ENCODE peak calls at places on chromosomes 7 and 10, in six cellular contexts. One of them, this sample, is unnamed.

GRCh38 chr7:114368492-114368891 is 46.1 kb upstream of the FOXP2 start:
- DNase-seq in neural crest cell: no peak
- DNase-seq in HT1080: no peak
- DNase-seq in fibroblast of the aortic adventitia: no peak
- DNase-seq in esophagus squamous epithelium: no peak
- DNase-seq in HTR-8/SVneo: no peak
- DNase-seq in this sample: no peak

GRCh38 chr7:158587425-158588084 is at the start of gene PTPRN2:
- DNase-seq in HT1080: no peak
- DNase-seq in esophagus squamous epithelium: no peak
- DNase-seq in HTR-8/SVneo: peak
- DNase-seq in neural crest cell: peak
- DNase-seq in fibroblast of the aortic adventitia: peak
- DNase-seq in this sample: no peak

GRCh38 chr7:91420606-91421390 is 156.6 kb downstream of the FZD1 start:
- DNase-seq in HT1080: no peak
- DNase-seq in esophagus squamous epithelium: no peak
- DNase-seq in HTR-8/SVneo: no peak
- DNase-seq in neural crest cell: no peak
- DNase-seq in fibroblast of the aortic adventitia: no peak
- DNase-seq in this sample: no peak

GRCh38 chr7:120114626-120115025 is 158.3 kb upstream of the KCND2 start:
- DNase-seq in neural crest cell: no peak
- DNase-seq in HTR-8/SVneo: no peak
- DNase-seq in esophagus squamous epithelium: no peak
- DNase-seq in fibroblast of the aortic adventitia: no peak
- DNase-seq in HT1080: no peak
- DNase-seq in this sample: no peak

GRCh38 chr7:157674715-157675426 is 338.1 kb downstream of the DNAJB6 start:
- DNase-seq in neural crest cell: no peak
- DNase-seq in esophagus squamous epithelium: no peak
- DNase-seq in HTR-8/SVneo: no peak
- DNase-seq in fibroblast of the aortic adventitia: no peak
- DNase-seq in HT1080: no peak
- DNase-seq in this sample: no peak

GRCh38 chr10:26939290-26939956 is 78.7 kb upstream of the ABI1 start:
- DNase-seq in HTR-8/SVneo: no peak
- DNase-seq in esophagus squamous epithelium: no peak
- DNase-seq in neural crest cell: no peak
- DNase-seq in fibroblast of the aortic adventitia: no peak
- DNase-seq in HT1080: no peak
- DNase-seq in this sample: no peak

GRCh38 chr7:159211540-159212182 is 67.0 kb upstream of the VIPR2 start:
- DNase-seq in esophagus squamous epithelium: no peak
- DNase-seq in HT1080: no peak
- DNase-seq in HTR-8/SVneo: no peak
- DNase-seq in fibroblast of the aortic adventitia: no peak
- DNase-seq in neural crest cell: no peak
- DNase-seq in this sample: no peak

GRCh38 chr10:76055963-76056362 is 624.5 kb downstream of the LRMDA start:
- DNase-seq in neural crest cell: no peak
- DNase-seq in fibroblast of the aortic adventitia: no peak
- DNase-seq in HT1080: no peak
- DNase-seq in HTR-8/SVneo: no peak
- DNase-seq in esophagus squamous epithelium: no peak
- DNase-seq in this sample: no peak

GRCh38 chr10:16832351-16833080 is 15.3 kb upstream of the RSU1 start:
- DNase-seq in HTR-8/SVneo: no peak
- DNase-seq in fibroblast of the aortic adventitia: peak
- DNase-seq in HT1080: peak
- DNase-seq in neural crest cell: no peak
- DNase-seq in esophagus squamous epithelium: no peak
- DNase-seq in this sample: no peak

GRCh38 chr7:116790025-116790424 is 72.4 kb upstream of the CAPZA2 start:
- DNase-seq in fibroblast of the aortic adventitia: no peak
- DNase-seq in HTR-8/SVneo: no peak
- DNase-seq in HT1080: no peak
- DNase-seq in esophagus squamous epithelium: no peak
- DNase-seq in neural crest cell: no peak
- DNase-seq in this sample: no peak

GRCh38 chr7:75642810-75643486 is 95.8 kb downstream of the HIP1 start:
- DNase-seq in HTR-8/SVneo: no peak
- DNase-seq in neural crest cell: peak
- DNase-seq in esophagus squamous epithelium: no peak
- DNase-seq in fibroblast of the aortic adventitia: peak
- DNase-seq in HT1080: peak
- DNase-seq in this sample: no peak

GRCh38 chr7:8214162-8214897 is 47.6 kb downstream of the ICA1 start:
- DNase-seq in neural crest cell: no peak
- DNase-seq in esophagus squamous epithelium: no peak
- DNase-seq in HTR-8/SVneo: no peak
- DNase-seq in HT1080: peak
- DNase-seq in fibroblast of the aortic adventitia: peak
- DNase-seq in this sample: no peak

GRCh38 chr7:128318696-128319095 is 25.0 kb downstream of the RBM28 start:
- DNase-seq in HTR-8/SVneo: no peak
- DNase-seq in HT1080: no peak
- DNase-seq in neural crest cell: no peak
- DNase-seq in esophagus squamous epithelium: no peak
- DNase-seq in fibroblast of the aortic adventitia: no peak
- DNase-seq in this sample: no peak

GRCh38 chr10:113470372-113471240 is 82.2 kb upstream of the HABP2 start:
- DNase-seq in HTR-8/SVneo: no peak
- DNase-seq in HT1080: no peak
- DNase-seq in fibroblast of the aortic adventitia: no peak
- DNase-seq in neural crest cell: no peak
- DNase-seq in esophagus squamous epithelium: no peak
- DNase-seq in this sample: no peak

GRCh38 chr10:83332695-83333094 is 806.6 kb upstream of the GHITM start:
- DNase-seq in neural crest cell: no peak
- DNase-seq in esophagus squamous epithelium: no peak
- DNase-seq in HT1080: peak
- DNase-seq in HTR-8/SVneo: no peak
- DNase-seq in fibroblast of the aortic adventitia: no peak
- DNase-seq in this sample: no peak

GRCh38 chr7:6600093-6600492 is 10.3 kb downstream of the INTS15 start:
- DNase-seq in HT1080: no peak
- DNase-seq in HTR-8/SVneo: no peak
- DNase-seq in esophagus squamous epithelium: no peak
- DNase-seq in neural crest cell: no peak
- DNase-seq in fibroblast of the aortic adventitia: no peak
- DNase-seq in this sample: no peak

GRCh38 chr7:33819658-33820057 is 85.7 kb upstream of the BMPER start:
- DNase-seq in esophagus squamous epithelium: no peak
- DNase-seq in fibroblast of the aortic adventitia: no peak
- DNase-seq in neural crest cell: no peak
- DNase-seq in HT1080: no peak
- DNase-seq in HTR-8/SVneo: no peak
- DNase-seq in this sample: no peak

GRCh38 chr10:12165992-12166775 is 29.5 kb downstream of the NUDT5 start:
- DNase-seq in neural crest cell: no peak
- DNase-seq in fibroblast of the aortic adventitia: no peak
- DNase-seq in HT1080: no peak
- DNase-seq in esophagus squamous epithelium: no peak
- DNase-seq in HTR-8/SVneo: no peak
- DNase-seq in this sample: no peak

GRCh38 chr10:132411561-132412253 is 14.7 kb downstream of the PWWP2B start:
- DNase-seq in HTR-8/SVneo: no peak
- DNase-seq in neural crest cell: no peak
- DNase-seq in esophagus squamous epithelium: no peak
- DNase-seq in fibroblast of the aortic adventitia: no peak
- DNase-seq in HT1080: no peak
- DNase-seq in this sample: no peak

GRCh38 chr7:18257711-18258110 is 230.1 kb upstream of the PRPS1L1 start:
- DNase-seq in fibroblast of the aortic adventitia: peak
- DNase-seq in esophagus squamous epithelium: no peak
- DNase-seq in HT1080: no peak
- DNase-seq in HTR-8/SVneo: no peak
- DNase-seq in neural crest cell: no peak
- DNase-seq in this sample: no peak

GRCh38 chr7:44381494-44382220 is 56.3 kb upstream of the CAMK2B start:
- DNase-seq in esophagus squamous epithelium: no peak
- DNase-seq in HTR-8/SVneo: no peak
- DNase-seq in HT1080: no peak
- DNase-seq in neural crest cell: no peak
- DNase-seq in fibroblast of the aortic adventitia: no peak
- DNase-seq in this sample: no peak

GRCh38 chr7:101363734-101364374 is 1.2 kb downstream of the COL26A1 start:
- DNase-seq in HTR-8/SVneo: peak
- DNase-seq in neural crest cell: peak
- DNase-seq in esophagus squamous epithelium: no peak
- DNase-seq in HT1080: no peak
- DNase-seq in fibroblast of the aortic adventitia: peak
- DNase-seq in this sample: no peak

GRCh38 chr10:112919721-112920120 is 30.3 kb upstream of the TCF7L2 start:
- DNase-seq in neural crest cell: no peak
- DNase-seq in HT1080: peak
- DNase-seq in fibroblast of the aortic adventitia: peak
- DNase-seq in esophagus squamous epithelium: no peak
- DNase-seq in HTR-8/SVneo: peak
- DNase-seq in this sample: no peak

GRCh38 chr10:78696791-78697420 is 371.9 kb upstream of the ZMIZ1 start:
- DNase-seq in esophagus squamous epithelium: no peak
- DNase-seq in neural crest cell: no peak
- DNase-seq in HTR-8/SVneo: no peak
- DNase-seq in fibroblast of the aortic adventitia: no peak
- DNase-seq in HT1080: no peak
- DNase-seq in this sample: no peak

GRCh38 chr10:80509403-80510161 is 28.1 kb upstream of the SH2D4B start:
- DNase-seq in fibroblast of the aortic adventitia: peak
- DNase-seq in HTR-8/SVneo: peak
- DNase-seq in HT1080: peak
- DNase-seq in esophagus squamous epithelium: no peak
- DNase-seq in neural crest cell: no peak
- DNase-seq in this sample: no peak

GRCh38 chr10:73908853-73909611 is 1.9 kb upstream of the PLAU start:
- DNase-seq in HT1080: peak
- DNase-seq in HTR-8/SVneo: peak
- DNase-seq in fibroblast of the aortic adventitia: peak
- DNase-seq in neural crest cell: no peak
- DNase-seq in esophagus squamous epithelium: no peak
- DNase-seq in this sample: no peak

GRCh38 chr7:140084972-140085371 is 22.2 kb upstream of the PARP12 start:
- DNase-seq in HT1080: no peak
- DNase-seq in neural crest cell: no peak
- DNase-seq in HTR-8/SVneo: no peak
- DNase-seq in esophagus squamous epithelium: no peak
- DNase-seq in fibroblast of the aortic adventitia: no peak
- DNase-seq in this sample: no peak

GRCh38 chr10:11149499-11149898 is 131.8 kb downstream of the CELF2 start:
- DNase-seq in HTR-8/SVneo: no peak
- DNase-seq in esophagus squamous epithelium: no peak
- DNase-seq in neural crest cell: no peak
- DNase-seq in HT1080: no peak
- DNase-seq in fibroblast of the aortic adventitia: no peak
- DNase-seq in this sample: no peak

GRCh38 chr7:137992738-137993394 is 9.0 kb downstream of the CREB3L2 start:
- DNase-seq in neural crest cell: no peak
- DNase-seq in fibroblast of the aortic adventitia: peak
- DNase-seq in HT1080: peak
- DNase-seq in HTR-8/SVneo: no peak
- DNase-seq in esophagus squamous epithelium: no peak
- DNase-seq in this sample: no peak

GRCh38 chr7:116984917-116985316 is 31.6 kb downstream of the ST7 start:
- DNase-seq in HTR-8/SVneo: no peak
- DNase-seq in neural crest cell: no peak
- DNase-seq in esophagus squamous epithelium: no peak
- DNase-seq in fibroblast of the aortic adventitia: peak
- DNase-seq in HT1080: peak
- DNase-seq in this sample: no peak

GRCh38 chr7:136104269-136104603 is 127.1 kb upstream of the MTPN start:
- DNase-seq in HTR-8/SVneo: no peak
- DNase-seq in HT1080: peak
- DNase-seq in neural crest cell: no peak
- DNase-seq in esophagus squamous epithelium: no peak
- DNase-seq in fibroblast of the aortic adventitia: no peak
- DNase-seq in this sample: no peak

GRCh38 chr10:45581497-45582385 is 90.8 kb downstream of the ZFAND4 start:
- DNase-seq in HT1080: no peak
- DNase-seq in esophagus squamous epithelium: no peak
- DNase-seq in fibroblast of the aortic adventitia: no peak
- DNase-seq in neural crest cell: no peak
- DNase-seq in HTR-8/SVneo: no peak
- DNase-seq in this sample: no peak

GRCh38 chr7:95250591-95250990 is 73.7 kb downstream of the PON1 start:
- DNase-seq in HT1080: no peak
- DNase-seq in esophagus squamous epithelium: no peak
- DNase-seq in fibroblast of the aortic adventitia: no peak
- DNase-seq in neural crest cell: no peak
- DNase-seq in HTR-8/SVneo: no peak
- DNase-seq in this sample: no peak

This sample was measured in cortex of kidney.